ENCODE peak calls at places on chromosomes 6 and 20, in six cellular contexts. S, L, O, C, P and G are unnamed samples.

GRCh38 chr20:6711950-6712634 is 55.4 kb upstream of the BMP2 start:
- DNase-seq in C (no peak), S (no peak), P (no peak), O (no peak), L (no peak), G (no peak)

GRCh38 chr6:7841781-7842468 is 68.7 kb downstream of the TXNDC5 start:
- DNase-seq in O (no peak), C (peak), P (no peak), S (no peak), L (no peak), G (no peak)

GRCh38 chr6:167825759-167826229 is 917 bp upstream of the AFDN start:
- DNase-seq in L (peak), C (no peak), S (no peak), O (no peak), P (peak), G (no peak)

GRCh38 chr20:2872304-2873009 is 824 bp upstream of the PTPRA start:
- DNase-seq in L (peak), P (peak), C (peak), O (peak), S (peak), G (peak)

GRCh38 chr20:49187330-49188100 is 619 bp downstream of the STAU1 start:
- DNase-seq in P (no peak), O (no peak), C (peak), L (no peak), S (peak), G (peak)

GRCh38 chr6:1406306-1407058 is 17.1 kb downstream of the FOXF2 start:
- DNase-seq in P (no peak), O (no peak), S (no peak), L (no peak), C (peak), G (no peak)

GRCh38 chr6:143408151-143408786 is 42.2 kb downstream of the ADAT2 start:
- DNase-seq in S (no peak), P (no peak), O (no peak), L (no peak), C (no peak), G (no peak)

GRCh38 chr6:138160329-138161117 is 1.2 kb upstream of the ARFGEF3 start:
- DNase-seq in S (no peak), C (no peak), O (no peak), L (no peak), P (no peak), G (no peak)

GRCh38 chr20:5703542-5704215 is 46.5 kb upstream of the SHLD1 start:
- DNase-seq in P (no peak), C (peak), O (no peak), S (no peak), L (no peak), G (no peak)

GRCh38 chr6:35707714-35708407 is 19.1 kb upstream of the FKBP5 start:
- DNase-seq in S (no peak), C (no peak), O (no peak), P (no peak), L (no peak), G (no peak)

GRCh38 chr6:93932175-93932574 is 512.8 kb upstream of the EPHA7 start:
- DNase-seq in C (no peak), L (no peak), S (no peak), O (no peak), P (no peak), G (no peak)

GRCh38 chr6:1933292-1933691 is 312.1 kb downstream of the GMDS start:
- DNase-seq in P (no peak), S (no peak), O (no peak), L (no peak), C (no peak), G (no peak)

DNA sequence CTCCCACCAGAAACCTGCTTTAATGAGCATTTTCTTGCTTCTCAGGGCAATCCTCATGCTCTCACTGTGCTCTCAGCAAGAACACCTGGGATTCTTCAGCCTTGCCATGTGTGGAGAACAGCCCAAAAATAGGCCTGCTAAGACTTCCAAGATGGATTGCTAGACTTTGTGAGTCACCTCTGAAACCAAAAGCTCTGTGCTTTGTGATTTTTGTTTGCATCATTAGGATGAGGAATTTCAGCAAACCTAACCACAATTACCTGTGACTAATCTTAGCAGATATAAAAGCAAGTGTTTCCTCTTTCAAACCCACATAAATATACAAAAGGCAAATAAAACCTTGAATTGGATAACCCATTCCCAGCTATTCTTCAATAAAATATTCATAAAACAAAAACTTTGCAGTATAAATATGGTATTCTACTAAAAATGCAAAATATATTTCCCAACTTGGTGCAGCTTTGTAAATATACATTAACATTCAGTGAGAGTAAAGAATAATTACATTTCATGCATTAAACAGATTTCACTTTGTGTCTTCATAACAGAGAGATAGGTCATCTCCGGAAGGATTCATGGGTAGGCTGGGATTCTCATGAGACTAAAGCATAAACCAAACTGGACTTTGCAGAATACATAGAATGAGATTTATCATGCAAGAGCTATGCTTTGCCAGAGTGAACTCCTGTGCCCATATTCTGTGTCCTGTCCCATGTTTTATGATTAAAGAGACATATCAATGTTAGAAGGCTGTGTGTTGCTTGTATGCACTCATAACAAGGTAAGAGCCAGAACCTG is 33.5 kb downstream of the TPBG start:
- DNase-seq in P (no peak), S (no peak), L (peak), C (peak), O (no peak), G (no peak)
- H3K4me3 ChIP-seq in P (no peak), S (no peak), L (no peak), C (no peak), O (no peak), G (no peak)

GRCh38 chr6:20533746-20534294 is 437 bp upstream of the CDKAL1 start:
- DNase-seq in L (no peak), P (no peak), C (no peak), O (no peak), S (no peak), G (no peak)
- H3K4me3 ChIP-seq in L (peak), P (peak), C (peak), O (peak), S (no peak), G (peak)

DNA sequence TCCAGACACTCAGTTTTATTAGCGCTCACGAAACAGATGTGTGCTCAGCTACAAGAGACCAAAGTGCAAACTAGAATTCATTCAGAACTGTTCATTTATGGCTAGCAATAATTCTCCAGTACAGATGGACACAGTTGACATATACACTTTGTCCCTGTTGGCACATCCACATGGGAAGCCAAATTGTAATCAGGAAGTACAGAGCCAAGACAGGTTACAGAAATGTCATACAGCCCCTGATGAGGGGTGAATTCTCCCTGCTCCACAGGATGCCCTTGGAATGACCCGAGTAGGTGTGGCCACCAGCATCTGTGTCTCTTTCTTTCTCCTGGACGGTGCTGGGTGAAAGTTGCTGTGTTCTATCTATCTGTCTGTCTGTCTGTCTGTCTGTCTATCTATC is 7.6 kb downstream of the DHX35 start:
- DNase-seq in S (no peak), L (no peak), O (no peak), C (no peak), P (no peak), G (no peak)
- H3K4me3 ChIP-seq in S (no peak), L (no peak), O (no peak), C (no peak), P (no peak), G (no peak)

GRCh38 chr6:14079433-14079832 is 38.1 kb upstream of the CD83 start:
- DNase-seq in P (no peak), S (no peak), C (peak), O (peak), L (no peak), G (no peak)

GRCh38 chr6:14070457-14070856 is 47.1 kb upstream of the CD83 start:
- DNase-seq in O (no peak), C (peak), P (no peak), S (no peak), L (no peak), G (no peak)

GRCh38 chr6:14072084-14072483 is 45.5 kb upstream of the CD83 start:
- DNase-seq in P (no peak), O (no peak), L (no peak), S (no peak), C (peak), G (no peak)

GRCh38 chr6:14077193-14077853 is 40.2 kb upstream of the CD83 start:
- DNase-seq in L (no peak), S (no peak), O (no peak), C (no peak), P (no peak), G (no peak)

DNA sequence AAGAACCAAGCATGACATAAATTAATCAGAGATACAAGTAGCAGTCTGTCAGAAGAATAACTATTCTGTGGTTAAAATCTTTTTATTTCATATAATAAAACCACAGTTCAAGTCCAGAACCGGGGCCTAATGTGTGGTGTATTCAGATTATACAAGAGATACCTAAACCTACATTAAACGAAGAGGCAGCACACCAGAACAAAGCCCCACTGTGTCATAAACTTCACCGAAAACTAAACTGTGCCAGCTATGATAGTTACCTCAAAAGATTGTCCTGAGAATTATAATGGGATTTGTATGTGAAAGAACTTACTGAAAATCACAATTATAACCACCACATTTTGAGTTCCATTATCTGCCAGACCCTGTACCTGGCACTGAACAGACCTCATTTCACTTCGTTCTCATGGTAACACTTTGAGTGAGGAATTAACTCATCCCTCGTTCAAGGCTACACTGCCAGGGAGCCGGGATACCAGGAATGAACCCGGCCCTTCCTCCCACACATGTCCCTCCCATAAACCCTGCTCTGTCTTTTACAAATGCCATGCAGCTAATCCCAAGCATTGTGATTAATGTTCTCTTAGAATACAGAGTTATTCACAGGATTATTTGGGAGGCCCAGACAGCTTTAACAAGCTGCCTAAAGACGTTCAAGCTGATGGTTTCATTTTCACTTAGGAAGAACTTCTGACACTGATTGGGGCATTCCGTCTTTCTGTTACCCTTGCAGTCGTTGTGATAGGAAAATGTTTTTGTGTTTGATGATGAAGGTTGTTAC is 42.7 kb upstream of the CD83 start:
- DNase-seq in O (no peak), P (no peak), L (peak), S (no peak), C (peak), G (peak)
- H3K4me3 ChIP-seq in O (peak), P (peak), L (peak), S (peak), C (peak), G (peak)

GRCh38 chr20:31843881-31844280 is 1.5 kb downstream of the FOXS1 start:
- DNase-seq in P (no peak), O (no peak), S (no peak), L (no peak), C (no peak), G (no peak)
- H3K4me3 ChIP-seq in P (no peak), O (peak), S (no peak), L (no peak), C (no peak), G (no peak)

GRCh38 chr20:33664085-33664761 is 2.1 kb downstream of the C20orf144 start:
- DNase-seq in O (no peak), P (no peak), S (no peak), L (no peak), C (no peak), G (no peak)
- H3K4me3 ChIP-seq in O (peak), P (peak), S (peak), L (peak), C (peak), G (peak)